ENCODE peak calls at places on chromosomes 3 and 15, in eight cellular contexts. S, W, B, O, Z, Y, M and P are unnamed samples.

GRCh38 chr15:48925714-48926223 is 38.0 kb downstream of the SHC4 start:
- DNase-seq in B (no peak), Z (peak), W (no peak), Y (peak), S (no peak), M (no peak), O (no peak), P (no peak)

GRCh38 chr3:179768080-179768479 is 115.2 kb downstream of the USP13 start:
- DNase-seq in S (no peak), O (no peak), M (no peak), B (no peak), W (no peak), Z (no peak), Y (peak), P (no peak)

GRCh38 chr3:32110233-32110760 is 3.9 kb downstream of the GPD1L start:
- DNase-seq in M (no peak), S (no peak), B (no peak), O (no peak), W (no peak), Z (no peak), Y (no peak), P (no peak)

GRCh38 chr3:155185623-155186022 is 105.5 kb downstream of the MME start:
- DNase-seq in Y (peak), W (no peak), Z (no peak), M (no peak), B (no peak), O (no peak), S (no peak), P (no peak)

GRCh38 chr3:197151562-197151961 is 121.9 kb upstream of the MELTF start:
- DNase-seq in M (no peak), Z (no peak), Y (peak), W (no peak), O (no peak), B (peak), S (no peak), P (no peak)

GRCh38 chr15:101394654-101395053 is 94.9 kb downstream of the PCSK6 start:
- DNase-seq in M (no peak), S (no peak), Z (no peak), W (no peak), O (no peak), Y (no peak), B (peak), P (no peak)

GRCh38 chr3:140727886-140728285 is 50.0 kb downstream of the TRIM42 start:
- DNase-seq in O (no peak), S (no peak), B (no peak), Z (no peak), W (no peak), Y (no peak), M (no peak), P (no peak)

GRCh38 chr3:33749546-33750215 is 31.6 kb upstream of the CLASP2 start:
- DNase-seq in W (no peak), S (no peak), O (no peak), B (no peak), M (no peak), Y (peak), Z (no peak), P (no peak)